ENCODE peak calls at places on chromosome 7, in four cellular contexts. D, C, T and R are unnamed samples.

GRCh38 chr7:80213814-80214213 is 79.2 kb downstream of the GNAI1 start:
- DNase-seq in D (no peak), C (no peak), T (no peak), R (no peak)

GRCh38 chr7:117986645-117987269 is 113.5 kb upstream of the CTTNBP2 start:
- DNase-seq in D (no peak), C (no peak), T (no peak), R (no peak)

GRCh38 chr7:33262476-33262875 is 133.1 kb downstream of the BBS9 start:
- DNase-seq in D (no peak), C (no peak), T (no peak), R (no peak)

GRCh38 chr7:17830206-17830605 is 110.1 kb downstream of the SNX13 start:
- DNase-seq in D (no peak), C (no peak), T (no peak), R (no peak)

GRCh38 chr7:22874904-22875303 is 52.3 kb upstream of the TOMM7 start:
- DNase-seq in D (no peak), C (no peak), T (no peak), R (no peak)

GRCh38 chr7:74483402-74484336 is 30.0 kb downstream of the GTF2IRD1 start:
- DNase-seq in D (no peak), C (no peak), T (no peak), R (no peak)

GRCh38 chr7:90225181-90225580 is 13.6 kb downstream of the STEAP2 start:
- DNase-seq in D (no peak), C (no peak), T (no peak), R (no peak)

GRCh38 chr7:130721486-130722277 is 12.3 kb downstream of the KLF14 start:
- DNase-seq in D (no peak), C (no peak), T (peak; percentile 73), R (peak; percentile 68)

GRCh38 chr7:34596887-34597286 is 61.1 kb upstream of the NPSR1 start:
- DNase-seq in D (no peak), C (no peak), T (no peak), R (no peak)

GRCh38 chr7:82740246-82740848 is 296.8 kb upstream of the CACNA2D1 start:
- DNase-seq in D (no peak), C (no peak), T (no peak), R (no peak)

GRCh38 chr7:156592124-156592884 is 48.3 kb upstream of the RNF32 start:
- DNase-seq in D (no peak), C (no peak), T (no peak), R (no peak)

GRCh38 chr7:123770378-123770777 is 21.6 kb upstream of the WASL start:
- DNase-seq in D (no peak), C (no peak), T (no peak), R (no peak)

GRCh38 chr7:37145682-37146081 is 303.0 kb downstream of the ELMO1 start:
- DNase-seq in D (no peak), C (no peak), T (no peak), R (no peak)

GRCh38 chr7:22214000-22214399 is 143.0 kb downstream of the RAPGEF5 start:
- DNase-seq in D (no peak), C (no peak), T (no peak), R (no peak)